ENCODE peak calls at places on chromosome 6, in seven cellular contexts. O, L, I, N, U, V and S are unnamed samples.

GRCh38 chr6:123715243-123715863 is 78.6 kb upstream of the TRDN start:
- DNase-seq in O (peak; percentile 46), L (peak; percentile 66), I (no peak), N (no peak), U (no peak), V (no peak), S (peak; percentile 62)

GRCh38 chr6:45677381-45677992 is 299.8 kb upstream of the SUPT3H start:
- DNase-seq in O (peak; percentile 73), L (peak; percentile 88), I (no peak), N (peak; percentile 56), U (no peak), V (no peak), S (peak; percentile 33)

GRCh38 chr6:8103726-8104125 is 1.4 kb upstream of the EEF1E1 start:
- DNase-seq in O (no peak), L (no peak), I (no peak), N (no peak), U (no peak), V (no peak), S (no peak)

GRCh38 chr6:154410619-154411044 is 54.0 kb upstream of the IPCEF1 start:
- DNase-seq in O (peak; percentile 100), L (peak; percentile 44), I (no peak), N (peak; percentile 90), U (peak; percentile 91), V (no peak), S (no peak)

GRCh38 chr6:15443119-15443518 is 197.2 kb downstream of the JARID2 start:
- DNase-seq in O (peak; percentile 83), L (peak; percentile 27), I (no peak), N (no peak), U (peak; percentile 72), V (no peak), S (no peak)

GRCh38 chr6:167858086-167858591 is 31.4 kb downstream of the AFDN start:
- DNase-seq in O (peak; percentile 61), L (no peak), I (no peak), N (no peak), U (no peak), V (no peak), S (no peak)

GRCh38 chr6:31763617-31763940 is 1.1 kb downstream of the SAPCD1 start:
- DNase-seq in O (peak; percentile 45), L (no peak), I (no peak), N (no peak), U (no peak), V (no peak), S (peak; percentile 27)

GRCh38 chr6:95321106-95321505 is 256.2 kb upstream of the MANEA start:
- DNase-seq in O (no peak), L (no peak), I (no peak), N (no peak), U (no peak), V (peak; percentile 86), S (no peak)

GRCh38 chr6:37396571-37397185 is 36.3 kb upstream of the CMTR1 start:
- DNase-seq in O (no peak), L (no peak), I (no peak), N (no peak), U (no peak), V (no peak), S (no peak)

GRCh38 chr6:69643688-69644087 is 153.1 kb downstream of the LMBRD1 start:
- DNase-seq in O (no peak), L (no peak), I (no peak), N (no peak), U (no peak), V (no peak), S (no peak)

GRCh38 chr6:22399693-22400092 is 102.9 kb upstream of the PRL start:
- DNase-seq in O (peak; percentile 77), L (no peak), I (no peak), N (no peak), U (no peak), V (no peak), S (no peak)

GRCh38 chr6:87139236-87139635 is 16.1 kb upstream of the ZNF292 start:
- DNase-seq in O (peak; percentile 60), L (peak; percentile 70), I (peak; percentile 35), N (no peak), U (no peak), V (peak; percentile 39), S (peak; percentile 42)

GRCh38 chr6:16904957-16905356 is 143.7 kb upstream of the ATXN1 start:
- DNase-seq in O (no peak), L (no peak), I (no peak), N (no peak), U (no peak), V (no peak), S (no peak)

GRCh38 chr6:126054802-126055201 is 68.5 kb downstream of the TRMT11 start:
- DNase-seq in O (no peak), L (no peak), I (no peak), N (no peak), U (no peak), V (no peak), S (no peak)

GRCh38 chr6:36139431-36139830 is 9.1 kb downstream of the MAPK13 start:
- DNase-seq in O (no peak), L (peak; percentile 22), I (no peak), N (no peak), U (no peak), V (peak; percentile 75), S (peak; percentile 35)

GRCh38 chr6:157520986-157521664 is 140.1 kb downstream of the ZDHHC14 start:
- DNase-seq in O (no peak), L (peak; percentile 43), I (no peak), N (peak; percentile 48), U (no peak), V (no peak), S (no peak)

GRCh38 chr6:30325150-30325872 is 1.4 kb upstream of the TRIM39 start:
- DNase-seq in O (peak; percentile 38), L (peak; percentile 84), I (no peak), N (no peak), U (no peak), V (peak; percentile 38), S (no peak)

GRCh38 chr6:151869345-151869744 is 61.9 kb downstream of the ESR1 start:
- DNase-seq in O (peak; percentile 17), L (no peak), I (no peak), N (no peak), U (no peak), V (no peak), S (no peak)

GRCh38 chr6:29591677-29592076 is 6.8 kb downstream of the OR2H2 start:
- DNase-seq in O (no peak), L (no peak), I (no peak), N (no peak), U (no peak), V (no peak), S (no peak)

GRCh38 chr6:111789593-111789992 is 83.7 kb downstream of the FYN start:
- DNase-seq in O (peak; percentile 12), L (no peak), I (no peak), N (no peak), U (no peak), V (no peak), S (no peak)